ENCODE peak calls at places on chromosomes 4 and X, in eight cellular contexts. B is H1, I is hepatocyte, W is GM23248, K is left lung, D is gastrocnemius medialis, H is mammary epithelial cell, J is MM.1S. S is an unnamed sample.

GRCh38 chr4:169103966-169104412 is 93.9 kb upstream of the CBR4 start:
- DNase-seq in B (peak; percentile 59), I (no peak), W (no peak), K (no peak), D (no peak), H (peak; percentile 48), J (no peak), S (no peak)

GRCh38 chr4:186736466-186736865 is 12.8 kb upstream of the FAT1 start:
- DNase-seq in B (no peak), I (no peak), W (no peak), K (no peak), D (no peak), H (peak; percentile 71), J (no peak), S (no peak)

GRCh38 chrX:131792789-131793462 is 230.2 kb upstream of the STK26 start:
- DNase-seq in B (no peak), I (no peak), W (peak; percentile 20), K (no peak), D (no peak), H (peak; percentile 84), J (peak; percentile 89), S (peak; percentile 98)

GRCh38 chr4:125762537-125762936 is 447.8 kb downstream of the FAT4 start:
- DNase-seq in B (no peak), I (no peak), W (peak; percentile 9), K (no peak), D (no peak), H (no peak), J (no peak), S (no peak)

GRCh38 chr4:147789596-147789995 is 57.7 kb downstream of the ARHGAP10 start:
- DNase-seq in B (no peak), I (no peak), W (peak; percentile 10), K (no peak), D (no peak), H (no peak), J (no peak), S (no peak)

GRCh38 chrX:111837226-111837625 is 38.8 kb upstream of the TRPC5OS start:
- DNase-seq in B (no peak), I (no peak), W (no peak), K (no peak), D (no peak), H (no peak), J (no peak), S (no peak)

GRCh38 chrX:21723097-21723496 is 34.8 kb downstream of the SMPX start:
- DNase-seq in B (no peak), I (peak; percentile 14), W (peak; percentile 46), K (no peak), D (no peak), H (peak; percentile 11), J (peak; percentile 18), S (no peak)

GRCh38 chrX:28312965-28313364 is 274.3 kb upstream of the IL1RAPL1 start:
- DNase-seq in B (no peak), I (no peak), W (no peak), K (no peak), D (no peak), H (no peak), J (peak; percentile 26), S (no peak)

GRCh38 chr4:91567594-91567993 is 736.2 kb upstream of the GRID2 start:
- DNase-seq in B (no peak), I (no peak), W (no peak), K (no peak), D (no peak), H (no peak), J (no peak), S (no peak)

GRCh38 chr4:102761478-102761790 is 666 bp upstream of the MANBA start:
- DNase-seq in B (no peak), I (peak; percentile 34), W (peak; percentile 54), K (no peak), D (no peak), H (no peak), J (peak; percentile 42), S (peak; percentile 59)

GRCh38 chr4:146521543-146522097 is at the start of gene SLC10A7:
- DNase-seq in B (peak; percentile 78), I (peak; percentile 83), W (peak; percentile 88), K (peak; percentile 92), D (peak; percentile 57), H (peak; percentile 72), J (peak; percentile 84), S (peak; percentile 92)

GRCh38 chr4:86846921-86847320 is 2.3 kb downstream of the SLC10A6 start:
- DNase-seq in B (no peak), I (no peak), W (peak; percentile 28), K (no peak), D (no peak), H (no peak), J (no peak), S (no peak)

GRCh38 chr4:86845593-86845992 is 3.6 kb downstream of the SLC10A6 start:
- DNase-seq in B (no peak), I (no peak), W (no peak), K (no peak), D (no peak), H (peak; percentile 89), J (no peak), S (no peak)

GRCh38 chr4:86847576-86847975 is 1.6 kb downstream of the SLC10A6 start:
- DNase-seq in B (no peak), I (no peak), W (peak; percentile 15), K (no peak), D (no peak), H (no peak), J (no peak), S (no peak)

GRCh38 chr4:86848732-86849617 is at the start of gene SLC10A6:
- DNase-seq in B (no peak), I (no peak), W (peak; percentile 55), K (no peak), D (peak; percentile 30), H (no peak), J (no peak), S (no peak)

DNA sequence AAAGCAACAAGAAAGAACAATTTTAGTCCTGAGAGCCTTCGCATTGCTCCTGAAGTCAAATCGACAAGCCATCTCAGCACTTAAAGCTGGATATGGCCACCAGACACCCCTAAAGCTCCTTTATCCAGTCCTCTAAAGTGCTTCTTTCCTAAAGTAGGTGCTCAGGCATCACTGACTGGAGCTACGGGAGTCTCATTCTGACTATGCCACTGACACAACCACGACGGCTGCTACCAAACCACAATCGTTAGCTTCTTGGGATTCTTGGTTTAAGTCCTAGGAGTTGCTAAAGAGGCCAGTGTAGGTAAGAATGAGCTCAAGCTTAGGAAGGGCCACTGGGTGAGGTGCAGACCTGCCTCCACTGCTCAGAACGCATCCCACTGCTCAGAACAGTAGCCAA is 1.0 kb downstream of the SLC10A6 start:
- DNase-seq in B (no peak), I (no peak), W (peak; percentile 63), K (no peak), D (no peak), H (no peak), J (no peak), S (no peak)
- H3K27ac ChIP-seq in B (no peak overlapping the region), I (peak overlapping the region; percentile 32), W (no peak overlapping the region), K (no peak overlapping the region), D (peak overlapping the region; percentile 67), H (no peak overlapping the region), J (no peak overlapping the region), S (no peak overlapping the region)

GRCh38 chrX:153411255-153411987 is at the start of gene ZFP92:
- DNase-seq in B (peak; percentile 48), I (peak; percentile 27), W (peak; percentile 5), K (peak; percentile 85), D (no peak), H (no peak), J (no peak), S (no peak)

GRCh38 chrX:153410888-153411254 is 401 bp upstream of the ZFP92 start:
- DNase-seq in B (no peak), I (no peak), W (no peak), K (no peak), D (no peak), H (no peak), J (no peak), S (no peak)

GRCh38 chrX:153412746-153413720 is 1.8 kb downstream of the ZFP92 start:
- DNase-seq in B (no peak), I (no peak), W (no peak), K (no peak), D (no peak), H (no peak), J (no peak), S (no peak)

GRCh38 chrX:153413731-153414130 is 2.5 kb downstream of the ZFP92 start:
- DNase-seq in B (no peak), I (no peak), W (no peak), K (no peak), D (no peak), H (no peak), J (no peak), S (no peak)

DNA sequence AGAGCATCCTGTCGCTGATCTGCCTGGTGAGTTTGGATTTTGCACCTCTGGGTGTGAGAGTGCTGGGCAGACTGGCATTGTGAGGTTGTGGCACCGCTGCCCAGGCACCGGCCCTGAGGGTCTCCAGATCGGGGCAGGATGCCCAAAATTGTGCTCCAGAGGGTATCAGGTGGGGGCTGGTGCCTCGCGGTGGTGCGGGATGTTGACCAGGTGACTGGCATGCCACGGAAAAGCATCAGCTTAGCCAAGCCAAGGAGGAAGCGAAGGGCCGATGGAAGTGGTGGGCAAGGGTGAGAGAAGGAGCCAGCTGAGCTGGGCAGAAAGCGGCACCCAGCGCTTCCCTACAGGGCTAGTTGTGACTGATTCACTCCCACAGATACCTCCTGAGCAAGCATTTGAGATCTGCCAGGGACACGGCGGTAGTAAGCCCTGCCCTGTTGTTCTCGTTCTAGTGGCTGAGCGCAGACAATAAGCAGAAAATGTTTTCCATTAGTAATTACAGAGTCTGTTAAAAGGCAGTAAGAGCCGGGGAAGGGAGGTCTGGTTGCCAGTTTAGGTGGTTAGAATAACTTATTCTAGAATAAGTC is 809 bp downstream of the ZFP92 start:
- DNase-seq in B (no peak), I (no peak), W (peak; percentile 23), K (no peak), D (no peak), H (peak; percentile 4), J (no peak), S (no peak)
- H3K4me3 ChIP-seq in B (peak overlapping the region; percentile 24), I (no peak overlapping the region), W (no peak overlapping the region), K (peak overlapping the region; percentile 43), D (peak overlapping the region; percentile 53), H (no peak overlapping the region), J (peak overlapping the region; percentile 47), S (no peak overlapping the region)

GRCh38 chr4:3296651-3297050 is 3.8 kb downstream of the RGS12 start:
- DNase-seq in B (no peak), I (no peak), W (no peak), K (no peak), D (no peak), H (no peak), J (no peak), S (no peak)
- H3K4me1 ChIP-seq in B (no peaks in the 10 kb centered on the region), I (peaks cover 12% of the 10 kb centered on the region), W (peaks cover 7% of the 10 kb centered on the region), K (peaks cover 33% of the 10 kb centered on the region), D (peaks cover 17% of the 10 kb centered on the region), H (peaks cover 7% of the 10 kb centered on the region), J (peaks cover 3% of the 10 kb centered on the region), S (peaks cover 9% of the 10 kb centered on the region)

DNA sequence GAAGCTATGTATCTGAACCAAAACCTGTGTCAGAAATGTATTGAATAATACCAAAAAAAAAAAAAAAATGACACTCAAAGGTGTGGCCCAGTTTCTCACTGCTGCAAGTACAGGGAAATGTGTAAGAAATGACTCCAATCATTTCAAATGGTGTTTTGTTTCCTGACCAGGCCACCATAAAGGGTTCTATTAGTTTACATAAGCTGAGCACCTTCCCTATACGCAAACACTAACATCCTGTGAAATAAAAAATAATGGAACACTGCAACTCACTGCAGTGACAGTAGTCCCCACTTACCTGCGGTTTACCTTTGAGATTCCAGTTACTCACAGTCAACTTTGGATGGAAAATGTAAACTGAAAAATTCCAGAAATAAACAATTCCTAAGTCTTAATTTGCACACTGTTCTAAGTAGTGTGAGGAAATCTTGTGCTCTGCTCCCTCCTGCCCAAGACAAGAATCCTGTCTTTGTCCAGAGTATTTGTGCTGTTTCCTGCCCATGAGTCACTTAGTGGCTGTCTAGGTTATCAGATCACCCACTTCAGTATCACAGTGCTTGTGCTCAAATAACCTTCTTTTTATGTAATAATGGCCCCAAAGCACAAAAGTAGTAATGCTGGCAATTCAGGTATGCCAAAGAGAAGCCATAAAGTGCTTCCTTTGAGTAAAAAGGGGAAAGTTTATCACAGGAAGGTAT is 265.3 kb downstream of the RCHY1 start:
- DNase-seq in B (no peak), I (peak; percentile 56), W (no peak), K (no peak), D (no peak), H (peak; percentile 34), J (no peak), S (no peak)
- H3K27ac ChIP-seq in B (no peak overlapping the region), I (peak overlapping the region; percentile 90), W (no peak overlapping the region), K (no peak overlapping the region), D (no peak overlapping the region), H (no peak overlapping the region), J (no peak overlapping the region), S (no peak overlapping the region)